ENCODE peak calls at places on chromosome 11, in six cellular contexts. O, E, B, X, N and L are unnamed samples.

GRCh38 chr11:44318369-44318768 is 8.4 kb upstream of the ALX4 start:
- DNase-seq in O (no peak), E (no peak), B (no peak), X (no peak), N (no peak), L (no peak)

GRCh38 chr11:12128191-12128841 is 17.9 kb downstream of the MICAL2 start:
- DNase-seq in O (no peak), E (no peak), B (peak), X (no peak), N (no peak), L (no peak)

GRCh38 chr11:8384199-8384821 is 120.6 kb upstream of the LMO1 start:
- DNase-seq in O (peak), E (peak), B (peak), X (peak), N (peak), L (no peak)

GRCh38 chr11:56750190-56750589 is 1.7 kb upstream of the OR9G4 start:
- DNase-seq in O (no peak), E (no peak), B (peak), X (no peak), N (no peak), L (no peak)

GRCh38 chr11:62392944-62393628 is 25.7 kb upstream of the SCGB1A1 start:
- DNase-seq in O (no peak), E (no peak), B (peak), X (no peak), N (peak), L (no peak)

GRCh38 chr11:15878756-15879155 is 477.6 kb downstream of the SOX6 start:
- DNase-seq in O (no peak), E (no peak), B (no peak), X (no peak), N (no peak), L (no peak)

GRCh38 chr11:8863838-8864237 is 47.2 kb upstream of the AKIP1 start:
- DNase-seq in O (no peak), E (peak), B (no peak), X (peak), N (no peak), L (peak)

GRCh38 chr11:22558638-22559037 is 67.0 kb downstream of the FANCF start:
- DNase-seq in O (no peak), E (peak), B (no peak), X (no peak), N (peak), L (peak)

GRCh38 chr11:76293189-76293631 is 86.9 kb upstream of the WNT11 start:
- DNase-seq in O (no peak), E (no peak), B (no peak), X (no peak), N (no peak), L (no peak)

GRCh38 chr11:29243616-29244015 is 773.2 kb downstream of the KCNA4 start:
- DNase-seq in O (no peak), E (no peak), B (no peak), X (no peak), N (no peak), L (peak)

GRCh38 chr11:288328-289144 is at the start of gene PGGHG:
- DNase-seq in O (peak), E (no peak), B (peak), X (peak), N (peak), L (no peak)

GRCh38 chr11:67983916-67984315 is 20.0 kb downstream of the UNC93B1 start:
- DNase-seq in O (no peak), E (no peak), B (no peak), X (no peak), N (no peak), L (no peak)

GRCh38 chr11:64156235-64157011 is 9.5 kb downstream of the MACROD1 start:
- DNase-seq in O (no peak), E (no peak), B (no peak), X (no peak), N (peak), L (no peak)

GRCh38 chr11:79263001-79263400 is 177.8 kb downstream of the TENM4 start:
- DNase-seq in O (no peak), E (peak), B (no peak), X (no peak), N (peak), L (no peak)

GRCh38 chr11:76185931-76186401 is 20.3 kb downstream of the WNT11 start:
- DNase-seq in O (peak), E (peak), B (no peak), X (no peak), N (peak), L (peak)

GRCh38 chr11:121449123-121449522 is 3.0 kb upstream of the SORL1 start:
- DNase-seq in O (no peak), E (no peak), B (peak), X (no peak), N (no peak), L (no peak)

GRCh38 chr11:121445071-121445768 is 6.9 kb upstream of the SORL1 start:
- DNase-seq in O (no peak), E (no peak), B (no peak), X (no peak), N (no peak), L (no peak)

GRCh38 chr11:121448431-121448941 is 3.6 kb upstream of the SORL1 start:
- DNase-seq in O (no peak), E (no peak), B (peak), X (no peak), N (no peak), L (no peak)

GRCh38 chr11:121444508-121444907 is 7.6 kb upstream of the SORL1 start:
- DNase-seq in O (no peak), E (no peak), B (no peak), X (no peak), N (no peak), L (no peak)

GRCh38 chr11:121446752-121447156 is 5.4 kb upstream of the SORL1 start:
- DNase-seq in O (no peak), E (peak), B (peak), X (no peak), N (no peak), L (peak)
- H3K4me3 ChIP-seq in O (no peak), E (no peak), B (no peak), X (no peak), N (no peak), L (no peak)

DNA sequence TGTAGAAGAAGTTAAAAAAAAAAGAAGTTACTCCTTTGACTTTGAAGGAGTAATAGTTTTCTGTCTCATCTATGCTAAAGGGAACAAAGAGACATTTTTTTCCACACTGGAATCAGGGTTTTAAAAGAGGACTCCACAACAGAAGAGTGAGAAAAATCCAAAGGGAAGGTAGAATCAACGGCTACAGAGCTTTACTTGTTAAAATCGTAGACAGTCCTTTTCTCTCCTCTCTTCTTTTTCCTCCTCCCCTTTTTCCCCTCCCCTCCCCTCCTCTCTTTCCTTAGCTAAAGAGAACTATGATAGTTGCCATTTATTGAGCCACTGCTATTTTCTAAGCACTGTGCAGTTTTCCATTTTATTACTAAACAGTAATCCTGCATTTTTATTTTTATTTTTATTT is 29.2 kb downstream of the DDIAS start:
- DNase-seq in O (no peak), E (no peak), B (no peak), X (no peak), N (no peak), L (no peak)
- H3K4me3 ChIP-seq in O (no peak), E (no peak), B (no peak), X (no peak), N (no peak), L (no peak)

DNA sequence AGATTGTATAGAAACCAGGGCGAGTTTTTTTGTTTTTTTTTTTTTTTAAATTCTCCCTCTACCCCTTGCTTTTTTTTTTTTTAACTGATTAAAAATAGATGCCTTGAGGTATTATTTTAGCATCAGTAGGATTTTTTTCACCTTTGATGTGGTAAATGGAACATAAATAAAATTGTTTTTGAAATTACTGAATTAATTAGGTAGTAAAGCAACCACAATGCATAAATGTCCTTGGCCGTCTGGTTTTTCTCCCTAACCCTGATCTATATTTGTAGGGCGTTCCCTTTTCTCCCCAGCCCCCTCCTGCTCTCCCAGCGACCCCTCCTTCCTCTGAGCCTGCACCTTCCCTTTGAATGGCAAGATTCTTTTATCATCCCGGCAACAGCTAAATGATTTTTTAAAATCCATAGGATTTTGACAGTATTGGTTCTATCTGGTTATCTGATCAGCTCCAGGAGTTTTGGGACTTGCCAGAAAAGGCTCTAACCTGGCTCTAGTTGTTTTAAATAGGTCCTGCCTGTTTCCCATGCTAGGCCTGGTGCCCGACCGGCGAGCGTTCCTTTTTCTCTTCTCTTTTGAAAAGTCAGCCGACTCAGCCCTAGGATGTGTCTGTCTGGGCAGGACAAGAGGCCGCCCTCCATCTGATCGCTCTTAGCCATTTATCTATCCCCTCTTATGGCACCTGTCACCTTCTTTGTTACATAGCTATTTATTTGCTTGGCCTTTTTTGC is 108.0 kb downstream of the ZBTB16 start:
- DNase-seq in O (no peak), E (peak), B (no peak), X (no peak), N (no peak), L (no peak)
- H3K4me3 ChIP-seq in O (peak), E (no peak), B (no peak), X (no peak), N (no peak), L (no peak)

DNA sequence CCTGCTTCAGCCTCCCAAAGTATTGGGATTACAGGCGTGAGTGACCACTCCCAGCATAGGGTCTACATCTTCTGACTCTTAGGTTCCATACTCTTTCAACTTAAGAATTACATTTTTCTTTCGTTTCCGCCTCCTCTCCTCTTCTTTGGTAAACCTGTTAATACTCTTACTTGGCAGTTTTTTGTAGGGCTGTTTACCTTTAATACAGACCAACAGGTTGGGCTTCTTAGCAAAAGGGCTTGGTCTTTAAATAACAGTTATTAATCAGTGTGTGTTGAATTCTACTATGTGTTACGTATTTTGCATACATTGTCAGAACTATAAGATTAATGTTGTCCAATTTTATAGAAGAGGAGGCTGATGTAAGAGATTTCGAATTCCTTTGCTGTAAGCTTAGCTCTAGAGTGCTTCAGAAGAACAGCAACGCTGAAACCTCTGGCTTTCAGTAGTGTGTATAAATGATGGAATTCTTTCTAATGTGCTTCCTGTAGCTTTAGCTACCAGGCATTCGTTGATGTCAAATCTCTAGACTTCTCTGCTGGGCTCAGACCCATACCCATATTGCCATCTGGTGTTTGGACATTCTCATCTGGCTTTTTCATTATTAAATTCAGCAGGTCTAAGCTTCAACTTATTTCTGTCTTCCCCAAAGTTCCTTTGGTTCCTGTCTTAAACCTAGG is 3.1 kb downstream of the FDX1 start:
- DNase-seq in O (no peak), E (peak), B (peak), X (peak), N (no peak), L (peak)
- H3K4me3 ChIP-seq in O (no peak), E (no peak), B (peak), X (no peak), N (no peak), L (peak)

GRCh38 chr11:111362887-111363411 is 16.1 kb downstream of the POU2AF1 start:
- DNase-seq in O (no peak), E (no peak), B (no peak), X (no peak), N (no peak), L (peak)

GRCh38 chr11:111361874-111362273 is 17.2 kb downstream of the POU2AF1 start:
- DNase-seq in O (no peak), E (no peak), B (no peak), X (no peak), N (no peak), L (no peak)

GRCh38 chr11:111359223-111360149 is 19.6 kb downstream of the POU2AF1 start:
- DNase-seq in O (no peak), E (no peak), B (peak), X (no peak), N (no peak), L (no peak)

GRCh38 chr11:111360150-111361043 is 18.7 kb downstream of the POU2AF1 start:
- DNase-seq in O (no peak), E (no peak), B (no peak), X (no peak), N (no peak), L (no peak)

GRCh38 chr11:111361082-111361801 is 17.8 kb downstream of the POU2AF1 start:
- DNase-seq in O (no peak), E (no peak), B (no peak), X (no peak), N (no peak), L (no peak)
- H3K4me3 ChIP-seq in O (no peak), E (no peak), B (no peak), X (no peak), N (no peak), L (no peak)

DNA sequence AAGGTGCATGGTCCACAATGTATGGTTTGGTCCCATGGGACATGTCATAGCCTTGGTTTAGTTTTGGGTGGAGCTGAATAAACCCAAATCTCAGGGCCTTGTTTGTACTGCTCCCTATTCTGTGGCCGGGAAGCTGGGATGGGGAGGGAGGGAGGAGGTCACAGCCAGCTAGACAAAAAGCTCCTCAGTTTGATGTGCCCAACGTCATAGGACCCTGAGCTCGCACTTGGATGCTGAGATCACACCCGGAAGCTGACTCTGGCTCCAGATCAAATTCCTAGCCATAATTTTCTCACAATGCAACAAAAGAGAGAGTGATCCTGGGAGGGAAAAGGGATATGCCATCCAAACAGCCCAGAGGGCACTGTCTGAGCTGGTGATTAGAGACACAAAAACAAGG is 1.5 kb downstream of the HSPB2 start:
- DNase-seq in O (no peak), E (peak), B (no peak), X (no peak), N (no peak), L (peak)
- H3K4me3 ChIP-seq in O (peak), E (no peak), B (no peak), X (no peak), N (no peak), L (no peak)

DNA sequence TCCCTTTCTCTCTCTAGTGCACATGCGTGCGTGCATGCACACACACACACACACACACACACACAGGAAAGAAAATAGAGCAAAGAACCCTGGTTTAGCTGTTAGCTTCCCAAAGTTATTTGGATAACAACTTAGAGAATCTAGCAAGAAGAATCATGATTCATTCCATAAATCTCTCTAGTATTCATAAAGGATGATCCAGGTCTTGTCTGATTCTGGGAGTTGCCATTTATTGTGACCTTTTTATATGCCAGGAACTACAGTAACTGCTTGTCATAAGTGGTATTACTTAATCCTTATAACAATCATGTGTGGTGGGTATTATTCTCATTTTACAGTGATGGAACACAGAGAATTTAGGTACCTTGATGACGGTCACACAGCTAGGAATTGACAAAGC is 141.5 kb upstream of the MTMR2 start:
- DNase-seq in O (no peak), E (no peak), B (no peak), X (no peak), N (no peak), L (no peak)
- H3K4me3 ChIP-seq in O (no peak), E (no peak), B (no peak), X (no peak), N (no peak), L (no peak)

GRCh38 chr11:88300888-88301477 is 36.6 kb downstream of the CTSC start:
- DNase-seq in O (no peak), E (no peak), B (no peak), X (no peak), N (no peak), L (no peak)
- H3K4me3 ChIP-seq in O (no peak), E (no peak), B (no peak), X (no peak), N (no peak), L (no peak)